ENCODE peak calls at places on chromosomes 13 and 19, in five cellular contexts. S is uterus, V is sigmoid colon, L is endodermal cell, X is Peyer's patch. K is an unnamed sample.

GRCh38 chr19:38233740-38234251 is 9.8 kb upstream of the DPF1 start:
- DNase-seq in S (peak), V (peak), L (peak), X (peak), K (peak)

GRCh38 chr13:109610517-109610916 is 175.9 kb downstream of the IRS2 start:
- DNase-seq in S (no peak), V (peak), L (peak), X (no peak), K (peak)

GRCh38 chr19:56015756-56016155 is 29.2 kb downstream of the NLRP5 start:
- DNase-seq in S (no peak), V (no peak), L (no peak), X (no peak), K (no peak)

GRCh38 chr13:27621366-27622101 is at the start of gene POLR1D:
- DNase-seq in S (peak), V (peak), L (peak), X (peak), K (peak)

GRCh38 chr19:46979770-46980105 is 39.9 kb upstream of the NPAS1 start:
- DNase-seq in S (no peak), V (no peak), L (peak), X (no peak), K (no peak)

GRCh38 chr19:41546386-41546789 is 29.6 kb upstream of the CEACAM21 start:
- DNase-seq in S (no peak), V (peak), L (no peak), X (peak), K (no peak)

GRCh38 chr19:49739933-49740332 is 23.2 kb downstream of the TSKS start:
- DNase-seq in S (no peak), V (no peak), L (no peak), X (no peak), K (no peak)

GRCh38 chr13:50644081-50644871 is 199.2 kb downstream of the DLEU7 start:
- DNase-seq in S (no peak), V (no peak), L (no peak), X (no peak), K (no peak)

GRCh38 chr19:11020982-11021759 is 60.3 kb downstream of the SMARCA4 start:
- DNase-seq in S (no peak), V (peak), L (no peak), X (no peak), K (no peak)

GRCh38 chr19:34172661-34173144 is 399 bp downstream of the LSM14A start:
- DNase-seq in S (peak), V (no peak), L (no peak), X (peak), K (peak)

GRCh38 chr13:45219123-45219891 is 18.5 kb upstream of the KCTD4 start:
- DNase-seq in S (no peak), V (no peak), L (no peak), X (no peak), K (no peak)

GRCh38 chr19:55372316-55373081 is 2.2 kb upstream of the IL11 start:
- DNase-seq in S (no peak), V (no peak), L (peak), X (no peak), K (no peak)

GRCh38 chr19:50191270-50191669 is 12.2 kb upstream of the MYH14 start:
- DNase-seq in S (no peak), V (no peak), L (no peak), X (no peak), K (no peak)

GRCh38 chr13:113275387-113275786 is 21.7 kb upstream of the LAMP1 start:
- DNase-seq in S (no peak), V (no peak), L (peak), X (no peak), K (no peak)

GRCh38 chr13:45325806-45326205 is 15.2 kb downstream of the TPT1 start:
- DNase-seq in S (peak), V (no peak), L (no peak), X (no peak), K (peak)

GRCh38 chr19:45863840-45864628 is at the start of gene FOXA3:
- DNase-seq in S (no peak), V (no peak), L (peak), X (no peak), K (no peak)

GRCh38 chr19:45770192-45771101 is 1.4 kb upstream of the SIX5 start:
- DNase-seq in S (peak), V (peak), L (peak), X (peak), K (peak)

GRCh38 chr13:113788413-113789135 is 29.5 kb downstream of the TMEM255B start:
- DNase-seq in S (no peak), V (no peak), L (peak), X (no peak), K (no peak)

GRCh38 chr13:94312511-94313191 is 166.8 kb downstream of the DCT start:
- DNase-seq in S (no peak), V (no peak), L (no peak), X (no peak), K (no peak)

GRCh38 chr19:4830768-4831265 is 695 bp downstream of the TICAM1 start:
- DNase-seq in S (no peak), V (no peak), L (no peak), X (no peak), K (no peak)

GRCh38 chr19:3821857-3822364 is 35.7 kb upstream of the MATK start:
- DNase-seq in S (no peak), V (no peak), L (peak), X (peak), K (peak)

GRCh38 chr19:18438331-18439024 is 545 bp upstream of the ISYNA1 start:
- DNase-seq in S (peak), V (no peak), L (peak), X (no peak), K (peak)

GRCh38 chr13:49828452-49828851 is 36.0 kb upstream of the KPNA3 start:
- DNase-seq in S (no peak), V (no peak), L (no peak), X (no peak), K (no peak)

GRCh38 chr13:87080100-87080779 is 590.9 kb upstream of the SLITRK5 start:
- DNase-seq in S (no peak), V (no peak), L (no peak), X (no peak), K (no peak)

GRCh38 chr19:46155237-46155636 is 7.2 kb downstream of the IGFL2 start:
- DNase-seq in S (no peak), V (no peak), L (no peak), X (no peak), K (no peak)

GRCh38 chr19:39052846-39053245 is 20.5 kb upstream of the FBXO27 start:
- DNase-seq in S (no peak), V (no peak), L (no peak), X (no peak), K (no peak)

GRCh38 chr19:57280913-57281425 is 684 bp downstream of the ZNF460 start:
- DNase-seq in S (no peak), V (no peak), L (no peak), X (peak), K (no peak)

GRCh38 chr13:41311607-41312500 is 787 bp downstream of the NAA16 start:
- DNase-seq in S (peak), V (peak), L (peak), X (peak), K (peak)

GRCh38 chr13:20570540-20570939 is 3.6 kb downstream of the IFT88 start:
- DNase-seq in S (no peak), V (no peak), L (no peak), X (no peak), K (no peak)

DNA sequence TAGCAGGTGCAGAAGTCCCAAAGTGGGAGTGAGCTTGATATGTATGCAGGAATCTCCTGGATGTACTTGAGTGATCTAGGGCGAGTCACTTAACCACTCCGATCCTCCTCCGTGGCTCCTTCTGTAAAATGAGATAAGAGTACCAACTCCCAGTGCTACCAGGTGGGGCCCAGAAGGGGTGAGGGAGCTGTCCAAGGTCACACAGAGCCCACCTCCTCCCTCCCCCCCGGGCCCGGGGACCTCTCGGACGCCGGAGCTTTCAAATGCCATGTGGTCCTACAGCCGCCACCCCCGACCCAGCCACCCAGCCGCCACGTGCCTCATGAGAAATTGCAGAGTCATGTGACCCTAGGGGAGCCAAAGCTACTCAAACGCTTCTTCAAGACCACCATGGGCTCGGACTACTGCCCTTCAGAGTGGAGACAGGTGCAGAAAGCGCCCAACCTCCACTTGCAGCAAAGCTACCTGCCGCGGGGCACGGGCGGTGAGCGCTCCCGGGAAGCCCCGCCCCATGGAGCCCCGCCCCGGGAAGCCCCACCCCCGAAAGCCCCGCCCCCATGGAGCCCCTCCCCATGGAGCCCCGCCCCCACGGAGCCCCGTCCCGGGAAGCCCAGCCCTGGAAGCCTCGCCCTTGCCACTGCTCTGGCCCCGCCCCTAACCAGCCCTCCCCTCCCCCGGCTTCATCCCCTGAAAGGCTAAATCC is 10.1 kb upstream of the ZNF358 start:
- DNase-seq in S (no peak), V (peak), L (peak), X (no peak), K (no peak)
- H3K27ac ChIP-seq in S (no peak), V (no peak), L (no peak), X (peak), K (no peak)

GRCh38 chr19:2561895-2562294 is 86.0 kb downstream of the GADD45B start:
- DNase-seq in S (no peak), V (no peak), L (peak), X (peak), K (peak)
- H3K4me3 ChIP-seq in S (no peak), V (no peak), L (no peak), X (peak), K (no peak)

GRCh38 chr19:6393074-6393981 is at the start of gene GTF2F1:
- DNase-seq in S (peak), V (peak), L (peak), X (peak), K (peak)
- TF ChIP-seq CTCF in S (peak), V (no peak), L (peak), X (peak), K (peak)

DNA sequence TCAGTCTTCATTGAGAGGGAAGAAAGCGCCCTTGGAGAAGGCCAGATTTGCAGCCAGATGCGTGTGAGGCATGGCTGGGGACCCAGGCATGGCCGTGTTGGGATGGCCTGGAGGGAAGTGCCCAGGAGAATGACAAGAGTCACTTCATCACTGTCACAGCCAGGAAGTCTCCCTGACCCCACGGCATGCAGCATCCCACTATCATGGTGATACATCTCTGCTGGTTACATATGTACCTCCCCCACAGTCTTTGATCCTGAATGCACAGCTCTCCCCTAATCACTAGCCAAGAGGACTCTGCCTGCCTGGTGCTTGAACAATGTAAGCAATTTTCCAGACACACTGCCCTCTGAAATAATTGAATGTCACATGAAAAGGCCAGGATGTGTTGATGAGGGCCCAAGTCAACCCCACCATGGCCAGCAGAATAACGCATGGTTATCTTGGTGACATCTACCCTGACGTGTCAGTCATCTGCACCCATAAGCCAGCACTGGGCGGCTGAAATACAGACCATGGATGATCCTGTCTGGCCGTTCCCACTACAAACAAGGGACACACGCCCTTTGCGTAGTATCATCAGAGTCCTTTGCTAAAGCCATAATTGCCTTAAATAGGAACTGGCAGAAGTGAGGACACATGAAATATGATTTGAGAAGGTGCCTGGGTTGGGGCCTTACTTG is 149.7 kb upstream of the SPACA7 start:
- DNase-seq in S (no peak), V (no peak), L (no peak), X (no peak), K (no peak)
- H3K27ac ChIP-seq in S (no peak), V (no peak), L (no peak), X (no peak), K (no peak)

GRCh38 chr19:40464059-40465024 is 1.2 kb downstream of the BLVRB start:
- DNase-seq in S (peak), V (peak), L (peak), X (peak), K (peak)

GRCh38 chr19:40466219-40467006 is at the start of gene SPTBN4:
- DNase-seq in S (peak), V (peak), L (peak), X (peak), K (no peak)

GRCh38 chr19:40465025-40465780 is at the start of gene BLVRB:
- DNase-seq in S (no peak), V (no peak), L (no peak), X (no peak), K (no peak)

GRCh38 chr19:40465781-40466218 is 255 bp upstream of the BLVRB start:
- DNase-seq in S (peak), V (peak), L (peak), X (peak), K (peak)

DNA sequence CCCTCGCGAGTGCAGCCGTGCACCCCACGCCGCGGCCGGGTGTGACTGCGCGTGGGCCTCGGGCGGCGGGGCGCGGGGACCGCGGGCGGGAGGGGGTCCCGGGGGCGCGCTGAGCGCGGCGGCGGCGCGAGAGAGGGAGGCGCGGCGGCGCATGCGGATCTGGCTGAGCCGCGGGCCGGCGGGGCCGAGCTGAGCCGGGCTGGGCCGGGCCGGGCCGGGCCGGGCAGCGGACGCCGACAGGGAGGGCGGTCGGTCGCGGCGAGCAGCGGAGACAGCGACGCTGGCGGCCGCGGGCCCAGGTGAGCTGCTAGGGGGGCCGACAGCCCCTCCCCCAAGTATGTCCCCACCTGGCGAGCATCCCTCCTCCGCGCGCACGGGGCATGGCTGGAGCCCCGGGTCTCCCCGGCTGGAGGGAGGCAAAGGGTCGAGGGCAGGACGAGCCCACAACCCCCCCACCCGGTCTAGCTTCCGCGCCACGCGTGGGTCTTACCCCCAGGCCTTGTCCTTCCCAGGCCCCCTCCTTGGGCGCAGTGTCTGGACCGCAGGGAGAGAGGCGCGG is 285 bp downstream of the SPTBN4 start:
- DNase-seq in S (peak), V (peak), L (peak), X (no peak), K (no peak)
- H3K4me3 ChIP-seq in S (peak), V (peak), L (peak), X (peak), K (peak)

DNA sequence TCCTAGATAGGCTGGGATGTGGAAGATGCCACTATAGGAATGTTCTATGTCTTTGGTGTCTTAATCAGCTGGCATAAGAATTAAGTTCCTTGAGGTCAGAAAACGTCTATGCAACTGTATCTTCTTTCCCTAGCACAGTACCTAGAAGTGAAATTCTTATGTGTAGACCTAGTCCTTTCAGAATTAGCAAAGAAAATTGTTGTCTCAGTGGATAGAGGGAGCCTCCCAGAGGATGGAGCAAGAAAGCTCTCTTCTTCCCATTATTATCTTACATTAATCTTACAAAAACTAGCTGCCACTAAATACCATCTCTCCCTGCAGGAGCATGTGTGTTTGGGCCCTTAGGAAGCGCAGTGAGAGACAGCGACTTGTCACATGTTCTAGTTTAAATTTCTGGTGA is 11.6 kb downstream of the CLDN10 start:
- DNase-seq in S (no peak), V (no peak), L (no peak), X (no peak), K (no peak)
- TF ChIP-seq CTCF in S (no peak), V (no peak), L (peak), X (no peak), K (no peak)